ENCODE peak calls at places on chromosomes 2 and 18, in five cellular contexts. P, I, K, V and H are unnamed samples.

GRCh38 chr2:25981596-25982272 is 563 bp downstream of the KIF3C start:
- DNase-seq in P (no peak), I (no peak), K (no peak), V (no peak), H (no peak)

GRCh38 chr2:218773881-218774280 is 8.1 kb upstream of the CYP27A1 start:
- DNase-seq in P (no peak), I (no peak), K (no peak), V (no peak), H (no peak)

GRCh38 chr18:34834897-34835296 is 124.8 kb downstream of the DTNA start:
- DNase-seq in P (no peak), I (no peak), K (peak; percentile 27), V (no peak), H (no peak)

GRCh38 chr2:28810384-28811285 is at the start of gene SPDYA:
- DNase-seq in P (peak; percentile 63), I (no peak), K (peak; percentile 83), V (peak; percentile 72), H (peak; percentile 92)

GRCh38 chr2:215431778-215432758 is 3.8 kb downstream of the FN1 start:
- DNase-seq in P (no peak), I (no peak), K (no peak), V (no peak), H (no peak)

GRCh38 chr2:6866239-6866745 is 585 bp upstream of the CMPK2 start:
- DNase-seq in P (no peak), I (peak; percentile 73), K (peak; percentile 59), V (peak; percentile 40), H (peak; percentile 84)

GRCh38 chr2:124482551-124482950 is 457.5 kb downstream of the CNTNAP5 start:
- DNase-seq in P (no peak), I (no peak), K (no peak), V (no peak), H (no peak)

GRCh38 chr2:224934542-224935188 is 107.6 kb downstream of the DOCK10 start:
- DNase-seq in P (no peak), I (no peak), K (no peak), V (no peak), H (peak; percentile 55)

GRCh38 chr2:195490304-195490703 is 166.7 kb upstream of the SLC39A10 start:
- DNase-seq in P (no peak), I (no peak), K (no peak), V (no peak), H (no peak)

GRCh38 chr2:225737556-225737955 is 338.0 kb downstream of the NYAP2 start:
- DNase-seq in P (no peak), I (no peak), K (no peak), V (no peak), H (no peak)

GRCh38 chr2:4502230-4502843 is 799.0 kb downstream of the DCDC2C start:
- DNase-seq in P (no peak), I (no peak), K (no peak), V (no peak), H (no peak)